ENCODE peak calls at places on chromosomes 3 and 15, in six cellular contexts. A is PC-9, Y is NT2/D1, B is heart left ventricle, K is small intestine, D is lower lobe of right lung. M is an unnamed sample. For H3K27me3 and H3K4me1, the result is how much of the 10 kb centered on the place peaks cover.

GRCh38 chr3:128984596-128984995 is 9.3 kb downstream of the CFAP92 start:
- DNase-seq in B (no peak), A (no peak), K (no peak), Y (no peak), D (no peak), M (no peak)

GRCh38 chr3:187022403-187023029 is 92.2 kb downstream of the ST6GAL1 start:
- DNase-seq in D (no peak), B (no peak), A (no peak), K (no peak), Y (no peak), M (no peak)

GRCh38 chr3:142022381-142022780 is 127.0 kb downstream of the TFDP2 start:
- DNase-seq in Y (no peak), B (no peak), K (peak), D (no peak), A (no peak), M (no peak)

GRCh38 chr3:64238971-64239667 is 13.9 kb upstream of the PRICKLE2 start:
- DNase-seq in A (peak), Y (peak), D (peak), B (peak), K (peak), M (peak)

GRCh38 chr3:72633534-72633933 is 214.7 kb downstream of the SHQ1 start:
- DNase-seq in A (no peak), Y (no peak), B (no peak), D (no peak), K (no peak), M (no peak)

GRCh38 chr3:121155023-121155422 is 247.0 kb downstream of the STXBP5L start:
- DNase-seq in B (no peak), Y (no peak), A (no peak), K (no peak), D (no peak), M (peak)

GRCh38 chr3:31096661-31097060 is 202.2 kb upstream of the GADL1 start:
- DNase-seq in D (no peak), A (no peak), K (no peak), B (no peak), Y (no peak), M (peak)

GRCh38 chr15:29139540-29140459 is 129.8 kb downstream of the NSMCE3 start:
- DNase-seq in Y (peak), B (no peak), K (peak), A (peak), D (no peak), M (peak)

GRCh38 chr15:82699726-82700125 is 9.9 kb downstream of the AP3B2 start:
- DNase-seq in A (no peak), Y (no peak), D (no peak), B (no peak), K (no peak), M (no peak)

GRCh38 chr3:51099794-51100542 is 285.1 kb upstream of the MANF start:
- DNase-seq in K (peak), Y (peak), B (peak), A (peak), D (no peak), M (no peak)

GRCh38 chr15:64107337-64107736 is 11.6 kb downstream of the SNX1 start:
- DNase-seq in K (no peak), A (no peak), B (no peak), D (no peak), Y (no peak), M (no peak)

GRCh38 chr15:73326157-73326556 is 42.6 kb downstream of the HCN4 start:
- DNase-seq in A (no peak), Y (no peak), D (no peak), B (no peak), K (no peak), M (no peak)

DNA sequence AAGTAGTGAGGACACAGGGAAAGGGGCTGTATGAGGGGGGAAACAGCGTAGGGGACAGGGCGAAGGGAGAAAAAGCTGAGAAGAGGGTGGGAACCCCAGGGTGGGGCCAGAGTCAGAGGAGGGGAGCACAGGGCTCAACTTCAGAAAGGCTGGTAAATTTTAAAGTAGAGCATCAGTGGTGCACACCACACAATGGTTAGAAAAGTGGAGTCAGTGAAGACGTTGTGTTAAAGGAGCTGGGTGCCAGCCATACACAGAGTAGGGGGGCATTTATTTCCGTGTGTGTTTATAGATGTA is 3.0 kb upstream of the RPP25 start:
- DNase-seq in K (no peak), Y (no peak), A (no peak), B (no peak), D (no peak), M (no peak)
- H3K27me3 ChIP-seq in K (under half), Y (half or more), A (under half), B (under half), D (under half), M (under half)

GRCh38 chr15:40054746-40055575 is 16.0 kb upstream of the SRP14 start:
- DNase-seq in A (peak), B (no peak), D (no peak), K (peak), Y (no peak), M (no peak)
- H3K4me3 ChIP-seq in A (no peak), B (no peak), D (no peak), K (no peak), Y (no peak), M (no peak)

GRCh38 chr3:55735976-55736375 is 248.9 kb upstream of the WNT5A start:
- DNase-seq in B (no peak), A (no peak), Y (no peak), K (no peak), D (no peak), M (no peak)
- H3K4me1 ChIP-seq in B (under half), A (under half), Y (under half), K (under half), D (under half), M (under half)

DNA sequence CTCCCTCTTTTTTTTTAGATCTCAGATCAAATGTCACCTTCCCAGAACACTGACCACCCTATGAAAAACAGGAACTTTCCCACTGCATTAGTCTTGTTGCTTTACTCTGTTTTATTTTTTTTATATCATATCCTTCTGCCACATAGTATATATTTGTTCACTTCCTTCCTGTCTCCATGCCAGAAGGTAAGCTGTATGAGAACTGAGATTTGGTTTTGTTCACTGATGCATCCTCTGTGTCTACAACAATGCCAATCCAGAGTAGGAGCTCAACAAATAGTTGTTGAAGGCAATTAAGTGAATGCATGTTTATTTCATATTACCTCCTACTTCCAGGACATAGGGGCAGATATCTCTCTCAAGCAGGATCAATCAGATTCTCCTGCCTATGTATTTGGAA is 114.4 kb downstream of the TPRG1 start:
- DNase-seq in D (no peak), A (no peak), K (no peak), B (no peak), Y (no peak), M (no peak)
- H3K27me3 ChIP-seq in D (under half), A (under half), K (under half), B (under half), Y (under half), M (under half)

DNA sequence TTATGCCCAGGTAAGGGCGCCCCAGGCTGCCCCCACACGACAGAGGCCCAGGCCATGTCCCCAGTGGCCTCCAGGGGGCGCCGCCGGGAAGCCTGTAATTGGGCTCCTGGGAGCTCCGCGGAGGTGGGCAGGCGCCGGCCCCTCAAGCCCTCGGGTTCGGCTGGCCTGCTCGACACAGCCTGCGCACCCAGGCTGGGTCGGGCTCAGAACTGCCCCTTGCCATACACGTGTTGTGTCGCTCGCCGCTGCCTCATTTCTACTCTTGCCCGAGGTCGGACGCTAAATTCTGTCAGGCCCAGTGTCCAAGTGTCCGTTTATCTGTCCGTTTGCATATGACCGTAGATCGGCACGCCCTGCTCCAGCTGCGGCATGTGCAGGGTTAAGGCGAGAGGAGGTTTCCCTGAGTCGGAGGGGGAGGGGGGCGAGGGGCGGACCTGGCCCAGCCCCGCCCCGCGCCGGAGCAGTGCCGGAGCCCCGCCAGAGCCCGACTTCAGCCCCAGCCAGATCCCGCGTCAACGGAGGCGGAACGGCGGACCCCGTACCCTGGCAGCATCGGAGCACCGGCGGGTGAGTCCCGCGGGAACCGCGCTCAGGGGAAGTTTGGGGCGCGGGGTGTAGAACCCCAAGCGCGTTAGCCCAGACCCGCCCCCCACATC is at the start of gene KLHDC8B:
- DNase-seq in D (peak), Y (peak), B (peak), A (peak), K (peak), M (peak)
- H3K4me3 ChIP-seq in D (peak), Y (peak), B (peak), A (peak), K (peak), M (peak)

GRCh38 chr15:84987949-84988624 is 6.4 kb downstream of the PDE8A start:
- DNase-seq in D (no peak), Y (no peak), K (no peak), B (no peak), A (no peak), M (no peak)
- H3K4me1 ChIP-seq in D (under half), Y (under half), K (under half), B (under half), A (under half), M (under half)

GRCh38 chr3:57019057-57019456 is 41.4 kb upstream of the SPATA12 start:
- DNase-seq in Y (no peak), K (no peak), B (no peak), D (no peak), A (no peak), M (no peak)
- H3K27me3 ChIP-seq in Y (under half), K (under half), B (under half), D (under half), A (under half), M (under half)

GRCh38 chr15:90202929-90203328 is 1.8 kb downstream of the SEMA4B start:
- DNase-seq in D (no peak), Y (no peak), B (no peak), A (no peak), K (no peak), M (no peak)
- H3K4me3 ChIP-seq in D (peak), Y (no peak), B (no peak), A (peak), K (no peak), M (no peak)

GRCh38 chr15:62431391-62431790 is 266.3 kb upstream of the C2CD4B start:
- DNase-seq in Y (no peak), B (no peak), A (no peak), K (no peak), D (no peak), M (no peak)

GRCh38 chr15:62430552-62430951 is 265.5 kb upstream of the C2CD4B start:
- DNase-seq in K (no peak), Y (no peak), A (no peak), D (no peak), B (no peak), M (no peak)

GRCh38 chr15:62430056-62430455 is 265.0 kb upstream of the C2CD4B start:
- DNase-seq in D (no peak), Y (no peak), B (no peak), A (no peak), K (no peak), M (no peak)

GRCh38 chr15:62431806-62432205 is 266.7 kb upstream of the C2CD4B start:
- DNase-seq in D (no peak), Y (no peak), B (no peak), A (no peak), K (no peak), M (no peak)

DNA sequence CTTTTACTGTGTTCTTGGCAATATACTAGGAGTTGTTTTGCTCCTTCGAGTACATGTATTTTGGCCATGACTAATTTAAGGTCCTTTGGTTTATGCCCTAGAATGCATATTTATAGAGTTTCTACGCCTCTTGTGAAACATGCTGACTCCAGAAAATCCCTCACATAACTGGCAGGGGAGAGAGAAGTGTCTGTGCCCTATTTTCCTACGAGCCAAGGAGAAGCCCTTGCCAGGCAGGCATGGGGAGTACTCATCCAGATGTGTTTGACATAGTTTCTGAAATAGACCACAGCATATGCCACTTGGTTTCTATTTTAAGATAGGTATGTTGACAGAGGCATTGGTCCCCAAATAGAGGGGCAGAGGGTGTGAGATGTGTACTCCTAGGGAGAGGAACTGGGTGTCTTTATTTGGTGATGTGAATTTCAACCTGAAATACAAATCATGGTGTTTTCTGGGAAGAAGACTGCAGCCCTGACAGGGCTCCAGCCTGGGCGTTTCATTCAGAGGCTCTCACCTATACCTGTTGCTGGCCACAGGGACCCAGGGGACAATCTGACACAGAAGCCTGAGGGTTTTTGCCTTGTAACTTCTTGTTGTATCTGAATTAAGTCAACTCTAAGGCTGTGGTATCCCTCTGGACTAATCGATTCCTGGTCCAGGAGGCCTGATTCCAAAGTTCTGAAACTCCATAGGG is 267.8 kb upstream of the C2CD4B start:
- DNase-seq in D (no peak), Y (no peak), K (no peak), A (no peak), B (peak), M (no peak)
- H3K4me1 ChIP-seq in D (under half), Y (under half), K (under half), A (under half), B (under half), M (under half)

GRCh38 chr15:35851491-35851890 is 305.5 kb upstream of the DPH6 start:
- DNase-seq in D (no peak), Y (no peak), K (no peak), B (no peak), A (no peak), M (no peak)
- H3K27me3 ChIP-seq in D (under half), Y (under half), K (under half), B (under half), A (under half), M (under half)

M was measured in SJSA1.